ENCODE peak calls at places on chromosomes 3 and 15, in six cellular contexts. Q, I, H, N, D and T are unnamed samples.

GRCh38 chr15:87703238-87704111 is 553.1 kb downstream of the NTRK3 start:
- DNase-seq in Q (no peak), I (no peak), H (no peak), N (no peak), D (no peak), T (no peak)

GRCh38 chr15:63503739-63504246 is 600 bp upstream of the USP3 start:
- DNase-seq in Q (peak), I (no peak), H (no peak), N (peak), D (no peak), T (no peak)

GRCh38 chr3:179476215-179476614 is 24.9 kb upstream of the GNB4 start:
- DNase-seq in Q (no peak), I (no peak), H (no peak), N (no peak), D (no peak), T (no peak)

GRCh38 chr3:55000546-55000945 is 72.7 kb upstream of the LRTM1 start:
- DNase-seq in Q (no peak), I (no peak), H (peak), N (peak), D (peak), T (no peak)

GRCh38 chr3:27553868-27554540 is 69.8 kb upstream of the SLC4A7 start:
- DNase-seq in Q (no peak), I (no peak), H (no peak), N (peak), D (no peak), T (no peak)

GRCh38 chr3:188345223-188345622 is 191.3 kb downstream of the LPP start:
- DNase-seq in Q (no peak), I (no peak), H (no peak), N (peak), D (no peak), T (no peak)

GRCh38 chr3:126659915-126660886 is 5.3 kb upstream of the TXNRD3 start:
- DNase-seq in Q (no peak), I (no peak), H (no peak), N (no peak), D (no peak), T (no peak)

GRCh38 chr3:33004961-33005360 is 53.5 kb downstream of the CCR4 start:
- DNase-seq in Q (no peak), I (no peak), H (no peak), N (no peak), D (no peak), T (peak)

GRCh38 chr15:93987068-93987467 is 244.3 kb upstream of the MCTP2 start:
- DNase-seq in Q (peak), I (no peak), H (no peak), N (no peak), D (no peak), T (no peak)

GRCh38 chr3:101128786-101129185 is 135.6 kb upstream of the ABI3BP start:
- DNase-seq in Q (no peak), I (no peak), H (no peak), N (no peak), D (no peak), T (no peak)

GRCh38 chr3:149801200-149801599 is 8.8 kb upstream of the ANKUB1 start:
- DNase-seq in Q (no peak), I (no peak), H (no peak), N (no peak), D (no peak), T (no peak)

GRCh38 chr3:127135241-127136023 is 57.5 kb upstream of the PRR23E start:
- DNase-seq in Q (no peak), I (no peak), H (peak), N (no peak), D (no peak), T (no peak)